ENCODE peak calls at places on chromosomes 13 and 19, in four cellular contexts. One of them, this sample, is unnamed.

GRCh38 chr19:47186337-47187022 is 44.5 kb downstream of the BBC3 start:
- DNase-seq in activated B cell treated with CpG ODN at 0.5 μM for 24 hours: peak
- DNase-seq in Calu3: no peak
- DNase-seq in fibroblast of lung: no peak
- DNase-seq in this sample: peak

GRCh38 chr13:109938255-109938936 is 152.0 kb upstream of the IRS2 start:
- DNase-seq in activated B cell treated with CpG ODN at 0.5 μM for 24 hours: no peak
- DNase-seq in Calu3: no peak
- DNase-seq in fibroblast of lung: peak
- DNase-seq in this sample: no peak

GRCh38 chr19:3175761-3176714 is 2.5 kb upstream of the S1PR4 start:
- DNase-seq in activated B cell treated with CpG ODN at 0.5 μM for 24 hours: no peak
- DNase-seq in Calu3: peak
- DNase-seq in fibroblast of lung: peak
- DNase-seq in this sample: peak

GRCh38 chr13:100525453-100526298 is 62.9 kb downstream of the GGACT start:
- DNase-seq in activated B cell treated with CpG ODN at 0.5 μM for 24 hours: no peak
- DNase-seq in Calu3: no peak
- DNase-seq in fibroblast of lung: no peak
- DNase-seq in this sample: no peak

GRCh38 chr19:1503089-1503924 is 9.5 kb downstream of the ADAMTSL5 start:
- DNase-seq in activated B cell treated with CpG ODN at 0.5 μM for 24 hours: peak
- DNase-seq in Calu3: peak
- DNase-seq in fibroblast of lung: peak
- DNase-seq in this sample: no peak

GRCh38 chr13:94345374-94346195 is 133.9 kb downstream of the DCT start:
- DNase-seq in activated B cell treated with CpG ODN at 0.5 μM for 24 hours: no peak
- DNase-seq in Calu3: no peak
- DNase-seq in fibroblast of lung: peak
- DNase-seq in this sample: no peak

GRCh38 chr19:1283917-1284292 is 1.8 kb upstream of the EFNA2 start:
- DNase-seq in activated B cell treated with CpG ODN at 0.5 μM for 24 hours: no peak
- DNase-seq in Calu3: no peak
- DNase-seq in fibroblast of lung: no peak
- DNase-seq in this sample: no peak

GRCh38 chr19:12859546-12859945 is 21.2 kb downstream of the MAST1 start:
- DNase-seq in activated B cell treated with CpG ODN at 0.5 μM for 24 hours: no peak
- DNase-seq in Calu3: no peak
- DNase-seq in fibroblast of lung: no peak
- DNase-seq in this sample: no peak

GRCh38 chr19:5048727-5049553 is 80.0 kb downstream of the KDM4B start:
- DNase-seq in activated B cell treated with CpG ODN at 0.5 μM for 24 hours: no peak
- DNase-seq in Calu3: peak
- DNase-seq in fibroblast of lung: peak
- DNase-seq in this sample: peak

GRCh38 chr19:3163230-3163886 is 15.2 kb upstream of the S1PR4 start:
- DNase-seq in activated B cell treated with CpG ODN at 0.5 μM for 24 hours: peak
- DNase-seq in Calu3: peak
- DNase-seq in fibroblast of lung: peak
- DNase-seq in this sample: peak

GRCh38 chr13:22757530-22758120 is 423.2 kb upstream of the SGCG start:
- DNase-seq in activated B cell treated with CpG ODN at 0.5 μM for 24 hours: no peak
- DNase-seq in Calu3: no peak
- DNase-seq in fibroblast of lung: peak
- DNase-seq in this sample: no peak

GRCh38 chr13:81990652-81991051 is 1649.7 kb upstream of the SPRY2 start:
- DNase-seq in activated B cell treated with CpG ODN at 0.5 μM for 24 hours: no peak
- DNase-seq in Calu3: no peak
- DNase-seq in fibroblast of lung: no peak
- DNase-seq in this sample: no peak

GRCh38 chr19:30229524-30230174 is 142.5 kb upstream of the ZNF536 start:
- DNase-seq in activated B cell treated with CpG ODN at 0.5 μM for 24 hours: no peak
- DNase-seq in Calu3: no peak
- DNase-seq in fibroblast of lung: no peak
- DNase-seq in this sample: no peak

GRCh38 chr13:68727788-68728187 is 1379.8 kb upstream of the ATXN8OS start:
- DNase-seq in activated B cell treated with CpG ODN at 0.5 μM for 24 hours: no peak
- DNase-seq in Calu3: no peak
- DNase-seq in fibroblast of lung: no peak
- DNase-seq in this sample: no peak

GRCh38 chr19:1311543-1312091 is 25.9 kb downstream of the EFNA2 start:
- DNase-seq in activated B cell treated with CpG ODN at 0.5 μM for 24 hours: no peak
- DNase-seq in Calu3: no peak
- DNase-seq in fibroblast of lung: no peak
- DNase-seq in this sample: no peak

GRCh38 chr19:47096721-47097120 is 16.9 kb downstream of the ZC3H4 start:
- DNase-seq in activated B cell treated with CpG ODN at 0.5 μM for 24 hours: no peak
- DNase-seq in Calu3: peak
- DNase-seq in fibroblast of lung: no peak
- DNase-seq in this sample: no peak

GRCh38 chr13:31116224-31116623 is 45.5 kb downstream of the HSPH1 start:
- DNase-seq in activated B cell treated with CpG ODN at 0.5 μM for 24 hours: no peak
- DNase-seq in Calu3: no peak
- DNase-seq in fibroblast of lung: no peak
- DNase-seq in this sample: no peak

GRCh38 chr19:31772915-31773314 is 423.7 kb upstream of the TSHZ3 start:
- DNase-seq in activated B cell treated with CpG ODN at 0.5 μM for 24 hours: no peak
- DNase-seq in Calu3: no peak
- DNase-seq in fibroblast of lung: no peak
- DNase-seq in this sample: no peak

GRCh38 chr13:99370476-99371272 is 63.5 kb upstream of the GPR183 start:
- DNase-seq in activated B cell treated with CpG ODN at 0.5 μM for 24 hours: no peak
- DNase-seq in Calu3: no peak
- DNase-seq in fibroblast of lung: no peak
- DNase-seq in this sample: no peak

GRCh38 chr13:47418206-47418920 is 521.5 kb upstream of the HTR2A start:
- DNase-seq in activated B cell treated with CpG ODN at 0.5 μM for 24 hours: no peak
- DNase-seq in Calu3: no peak
- DNase-seq in fibroblast of lung: no peak
- DNase-seq in this sample: no peak

GRCh38 chr13:47417485-47417884 is 520.6 kb upstream of the HTR2A start:
- DNase-seq in activated B cell treated with CpG ODN at 0.5 μM for 24 hours: no peak
- DNase-seq in Calu3: no peak
- DNase-seq in fibroblast of lung: no peak
- DNase-seq in this sample: no peak

GRCh38 chr13:47415048-47415447 is 518.2 kb upstream of the HTR2A start:
- DNase-seq in activated B cell treated with CpG ODN at 0.5 μM for 24 hours: no peak
- DNase-seq in Calu3: no peak
- DNase-seq in fibroblast of lung: peak
- DNase-seq in this sample: no peak

GRCh38 chr13:47420568-47420967 is 523.7 kb upstream of the HTR2A start:
- DNase-seq in activated B cell treated with CpG ODN at 0.5 μM for 24 hours: no peak
- DNase-seq in Calu3: peak
- DNase-seq in fibroblast of lung: peak
- DNase-seq in this sample: no peak

GRCh38 chr13:47420012-47420411 is 523.2 kb upstream of the HTR2A start:
- DNase-seq in activated B cell treated with CpG ODN at 0.5 μM for 24 hours: no peak
- DNase-seq in Calu3: no peak
- DNase-seq in fibroblast of lung: peak
- DNase-seq in this sample: no peak
- TF ChIP-seq CTCF in activated B cell treated with CpG ODN at 0.5 μM for 24 hours: no peak
- TF ChIP-seq CTCF in Calu3: no peak
- TF ChIP-seq CTCF in fibroblast of lung: no peak
- TF ChIP-seq CTCF in this sample: no peak

GRCh38 chr19:10554760-10555612 is 10.8 kb downstream of the KRI1 start:
- DNase-seq in activated B cell treated with CpG ODN at 0.5 μM for 24 hours: no peak
- DNase-seq in Calu3: no peak
- DNase-seq in fibroblast of lung: no peak
- DNase-seq in this sample: no peak
- TF ChIP-seq CTCF in activated B cell treated with CpG ODN at 0.5 μM for 24 hours: no peak
- TF ChIP-seq CTCF in Calu3: no peak
- TF ChIP-seq CTCF in fibroblast of lung: no peak
- TF ChIP-seq CTCF in this sample: no peak

GRCh38 chr19:19315444-19315843 is 4.9 kb downstream of the SUGP1 start:
- DNase-seq in activated B cell treated with CpG ODN at 0.5 μM for 24 hours: no peak
- DNase-seq in Calu3: no peak
- DNase-seq in fibroblast of lung: no peak
- DNase-seq in this sample: no peak
- TF ChIP-seq CTCF in activated B cell treated with CpG ODN at 0.5 μM for 24 hours: no peak
- TF ChIP-seq CTCF in Calu3: no peak
- TF ChIP-seq CTCF in fibroblast of lung: no peak
- TF ChIP-seq CTCF in this sample: no peak

GRCh38 chr19:44757057-44757734 is 8.7 kb downstream of the BCL3 start:
- DNase-seq in activated B cell treated with CpG ODN at 0.5 μM for 24 hours: no peak
- DNase-seq in Calu3: no peak
- DNase-seq in fibroblast of lung: peak
- DNase-seq in this sample: no peak
- TF ChIP-seq CTCF in activated B cell treated with CpG ODN at 0.5 μM for 24 hours: no peak
- TF ChIP-seq CTCF in Calu3: no peak
- TF ChIP-seq CTCF in fibroblast of lung: no peak
- TF ChIP-seq CTCF in this sample: no peak

This sample was measured in CD14-positive monocyte.